ENCODE peak calls at places on chromosome 11, in nine cellular contexts. I, W, A, Z, L, E, X, S and C are unnamed samples.

GRCh38 chr11:6468712-6469495 is 4.8 kb downstream of the TRIM3 start:
- DNase-seq in L (no peak), S (peak), Z (peak), I (peak), E (no peak), A (peak), W (peak), X (peak), C (no peak)

GRCh38 chr11:101835465-101836063 is 79.2 kb upstream of the CEP126 start:
- DNase-seq in A (no peak), Z (no peak), L (no peak), W (no peak), I (no peak), X (no peak), S (no peak), E (no peak), C (no peak)

GRCh38 chr11:70662691-70663098 is 264.4 kb downstream of the CTTN start:
- DNase-seq in E (no peak), X (no peak), I (no peak), W (no peak), S (no peak), L (no peak), A (no peak), Z (no peak), C (no peak)

GRCh38 chr11:47483408-47483807 is 34.5 kb upstream of the RAPSN start:
- DNase-seq in A (no peak), I (no peak), X (no peak), Z (no peak), L (no peak), E (no peak), W (no peak), S (no peak), C (no peak)

GRCh38 chr11:62552931-62553838 is 6.6 kb upstream of the AHNAK start:
- DNase-seq in W (peak), Z (peak), A (peak), L (no peak), X (no peak), I (peak), S (peak), E (peak), C (peak)

GRCh38 chr11:3380706-3381570 is 2.0 kb upstream of the ZNF195 start:
- DNase-seq in L (no peak), Z (no peak), X (no peak), W (peak), E (no peak), S (no peak), I (no peak), A (no peak), C (no peak)

GRCh38 chr11:9071694-9072093 is 19.7 kb downstream of the SCUBE2 start:
- DNase-seq in L (no peak), E (no peak), W (no peak), S (no peak), I (no peak), X (no peak), Z (no peak), A (no peak), C (no peak)

GRCh38 chr11:20669833-20670684 is 673 bp downstream of the NELL1 start:
- DNase-seq in A (no peak), Z (no peak), I (no peak), S (no peak), W (peak), X (no peak), L (no peak), E (no peak), C (no peak)

GRCh38 chr11:10669258-10670033 is 24.1 kb downstream of the IRAG1 start:
- DNase-seq in S (no peak), X (no peak), I (peak), E (no peak), W (peak), Z (no peak), A (peak), L (peak), C (no peak)

GRCh38 chr11:114147389-114148382 is 88.2 kb downstream of the ZBTB16 start:
- DNase-seq in L (no peak), X (no peak), W (peak), S (no peak), A (no peak), I (peak), Z (peak), E (no peak), C (no peak)

GRCh38 chr11:10451399-10452116 is 3.5 kb upstream of the AMPD3 start:
- DNase-seq in W (no peak), E (no peak), A (no peak), S (no peak), Z (no peak), I (no peak), X (peak), L (peak), C (no peak)

GRCh38 chr11:43962383-43962969 is 20.0 kb downstream of the C11orf96 start:
- DNase-seq in X (no peak), E (no peak), L (no peak), Z (no peak), I (no peak), W (peak), A (no peak), S (no peak), C (no peak)

GRCh38 chr11:116312560-116313340 is 460.0 kb downstream of the BUD13 start:
- DNase-seq in W (peak), A (peak), L (peak), S (peak), Z (peak), X (peak), I (peak), E (no peak), C (no peak)

GRCh38 chr11:78420255-78420764 is 2.7 kb upstream of the GAB2 start:
- DNase-seq in X (peak), S (peak), E (peak), W (peak), L (peak), I (peak), Z (peak), A (peak), C (peak)

GRCh38 chr11:22787565-22788162 is 41.9 kb downstream of the SVIP start:
- DNase-seq in A (peak), X (peak), I (peak), E (peak), W (peak), L (peak), Z (no peak), S (peak), C (peak)

GRCh38 chr11:125833016-125833415 is at the start of gene PATE4:
- DNase-seq in L (no peak), E (no peak), W (no peak), S (no peak), X (no peak), I (no peak), Z (no peak), A (no peak), C (no peak)

GRCh38 chr11:80194625-80195024 is 753.8 kb upstream of the TENM4 start:
- DNase-seq in W (no peak), L (no peak), Z (no peak), S (no peak), E (no peak), X (no peak), I (no peak), A (no peak), C (no peak)

GRCh38 chr11:450809-451451 is 851 bp downstream of the PTDSS2 start:
- DNase-seq in Z (peak), S (peak), X (peak), A (peak), L (peak), E (peak), W (peak), I (peak), C (no peak)

GRCh38 chr11:17600316-17601205 is 53.5 kb downstream of the OTOG start:
- DNase-seq in Z (peak), I (no peak), L (no peak), S (no peak), W (no peak), X (no peak), A (no peak), E (no peak), C (no peak)

GRCh38 chr11:65777821-65778361 is 2.9 kb downstream of the AP5B1 start:
- DNase-seq in Z (peak), S (no peak), E (no peak), A (no peak), W (no peak), L (no peak), X (no peak), I (no peak), C (no peak)

GRCh38 chr11:113001709-113002108 is 40.5 kb downstream of the NCAM1 start:
- DNase-seq in L (peak), X (no peak), S (no peak), Z (no peak), E (no peak), I (no peak), W (no peak), A (no peak), C (no peak)

GRCh38 chr11:46336781-46337180 is 10.5 kb upstream of the DGKZ start:
- DNase-seq in Z (no peak), A (no peak), L (no peak), S (no peak), E (no peak), W (peak), X (no peak), I (no peak), C (no peak)

GRCh38 chr11:122097419-122098001 is 18.5 kb downstream of the BLID start:
- DNase-seq in S (no peak), E (no peak), X (peak), A (no peak), W (peak), L (peak), I (no peak), Z (no peak), C (no peak)

GRCh38 chr11:46491661-46492331 is 100.2 kb upstream of the CHRM4 start:
- DNase-seq in S (no peak), W (peak), E (no peak), Z (no peak), L (no peak), I (no peak), A (no peak), X (no peak), C (no peak)

GRCh38 chr11:115741376-115741775 is 237.2 kb upstream of the CADM1 start:
- DNase-seq in E (no peak), S (no peak), A (no peak), X (no peak), W (no peak), I (no peak), L (peak), Z (no peak), C (no peak)

GRCh38 chr11:101341578-101341977 is 212.0 kb upstream of the PGR start:
- DNase-seq in A (no peak), S (no peak), W (no peak), E (no peak), I (no peak), X (no peak), L (no peak), Z (no peak), C (no peak)

GRCh38 chr11:109547356-109548027 is 125.5 kb downstream of the C11orf87 start:
- DNase-seq in Z (no peak), W (peak), E (no peak), L (no peak), S (peak), I (no peak), A (no peak), X (no peak), C (peak)